ENCODE peak calls at places on chromosomes 1 and 21, in ten cellular contexts. One of them, this sample, is unnamed.

GRCh38 chr1:215181518-215181917 is 99.0 kb downstream of the KCNK2 start:
- DNase-seq in dorsolateral prefrontal cortex: no peak
- DNase-seq in effector memory CD8-positive, alpha-beta T cell: no peak
- DNase-seq in NCI-H460: no peak
- DNase-seq in T-helper 1 cell: no peak
- DNase-seq in left cardiac atrium: no peak
- DNase-seq in HS-5: no peak
- DNase-seq in NCI-H446: peak; percentile 18
- DNase-seq in midbrain: no peak
- DNase-seq in NCI-H1092: no peak
- DNase-seq in this sample: no peak

GRCh38 chr1:209106237-209106741 is 477.2 kb upstream of the CAMK1G start:
- DNase-seq in dorsolateral prefrontal cortex: peak; percentile 78
- DNase-seq in effector memory CD8-positive, alpha-beta T cell: no peak
- DNase-seq in NCI-H460: no peak
- DNase-seq in T-helper 1 cell: no peak
- DNase-seq in left cardiac atrium: no peak
- DNase-seq in HS-5: no peak
- DNase-seq in NCI-H446: peak; percentile 100
- DNase-seq in midbrain: no peak
- DNase-seq in NCI-H1092: peak; percentile 66
- DNase-seq in this sample: no peak

GRCh38 chr1:119431836-119432235 is 16.9 kb downstream of the HSD3B2 start:
- DNase-seq in dorsolateral prefrontal cortex: no peak
- DNase-seq in effector memory CD8-positive, alpha-beta T cell: no peak
- DNase-seq in NCI-H460: no peak
- DNase-seq in T-helper 1 cell: no peak
- DNase-seq in left cardiac atrium: no peak
- DNase-seq in HS-5: no peak
- DNase-seq in NCI-H446: no peak
- DNase-seq in midbrain: no peak
- DNase-seq in NCI-H1092: no peak
- DNase-seq in this sample: no peak

GRCh38 chr1:203148579-203148978 is 21.1 kb downstream of the ADORA1 start:
- DNase-seq in dorsolateral prefrontal cortex: no peak
- DNase-seq in effector memory CD8-positive, alpha-beta T cell: no peak
- DNase-seq in NCI-H460: no peak
- DNase-seq in T-helper 1 cell: no peak
- DNase-seq in left cardiac atrium: no peak
- DNase-seq in HS-5: no peak
- DNase-seq in NCI-H446: no peak
- DNase-seq in midbrain: no peak
- DNase-seq in NCI-H1092: no peak
- DNase-seq in this sample: no peak

GRCh38 chr1:1213919-1214599 is at the start of gene TNFRSF4:
- DNase-seq in dorsolateral prefrontal cortex: no peak
- DNase-seq in effector memory CD8-positive, alpha-beta T cell: no peak
- DNase-seq in NCI-H460: no peak
- DNase-seq in T-helper 1 cell: no peak
- DNase-seq in left cardiac atrium: peak; percentile 21
- DNase-seq in HS-5: no peak
- DNase-seq in NCI-H446: no peak
- DNase-seq in midbrain: no peak
- DNase-seq in NCI-H1092: no peak
- DNase-seq in this sample: no peak

GRCh38 chr21:35637431-35637830 is 422.9 kb downstream of the SETD4 start:
- DNase-seq in dorsolateral prefrontal cortex: no peak
- DNase-seq in effector memory CD8-positive, alpha-beta T cell: no peak
- DNase-seq in NCI-H460: no peak
- DNase-seq in T-helper 1 cell: no peak
- DNase-seq in left cardiac atrium: peak; percentile 28
- DNase-seq in HS-5: no peak
- DNase-seq in NCI-H446: no peak
- DNase-seq in midbrain: no peak
- DNase-seq in NCI-H1092: no peak
- DNase-seq in this sample: peak; percentile 3

GRCh38 chr1:39574646-39575045 is 1.9 kb downstream of the PABPC4 start:
- DNase-seq in dorsolateral prefrontal cortex: no peak
- DNase-seq in effector memory CD8-positive, alpha-beta T cell: no peak
- DNase-seq in NCI-H460: no peak
- DNase-seq in T-helper 1 cell: no peak
- DNase-seq in left cardiac atrium: no peak
- DNase-seq in HS-5: no peak
- DNase-seq in NCI-H446: no peak
- DNase-seq in midbrain: no peak
- DNase-seq in NCI-H1092: no peak
- DNase-seq in this sample: peak; percentile 28

GRCh38 chr1:204493145-204493881 is 1.3 kb downstream of the PIK3C2B start:
- DNase-seq in dorsolateral prefrontal cortex: no peak
- DNase-seq in effector memory CD8-positive, alpha-beta T cell: no peak
- DNase-seq in NCI-H460: no peak
- DNase-seq in T-helper 1 cell: no peak
- DNase-seq in left cardiac atrium: peak; percentile 84
- DNase-seq in HS-5: no peak
- DNase-seq in NCI-H446: peak; percentile 63
- DNase-seq in midbrain: no peak
- DNase-seq in NCI-H1092: peak; percentile 41
- DNase-seq in this sample: no peak

GRCh38 chr1:226686440-226687436 is 52.3 kb downstream of the ITPKB start:
- DNase-seq in dorsolateral prefrontal cortex: no peak
- DNase-seq in effector memory CD8-positive, alpha-beta T cell: no peak
- DNase-seq in NCI-H460: no peak
- DNase-seq in T-helper 1 cell: no peak
- DNase-seq in left cardiac atrium: no peak
- DNase-seq in HS-5: no peak
- DNase-seq in NCI-H446: no peak
- DNase-seq in midbrain: no peak
- DNase-seq in NCI-H1092: no peak
- DNase-seq in this sample: no peak

GRCh38 chr1:203373002-203373401 is 22.1 kb upstream of the FMOD start:
- DNase-seq in dorsolateral prefrontal cortex: no peak
- DNase-seq in effector memory CD8-positive, alpha-beta T cell: no peak
- DNase-seq in NCI-H460: no peak
- DNase-seq in T-helper 1 cell: no peak
- DNase-seq in left cardiac atrium: no peak
- DNase-seq in HS-5: no peak
- DNase-seq in NCI-H446: no peak
- DNase-seq in midbrain: no peak
- DNase-seq in NCI-H1092: no peak
- DNase-seq in this sample: no peak

GRCh38 chr1:29202053-29202452 is 20.4 kb upstream of the SRSF4 start:
- DNase-seq in dorsolateral prefrontal cortex: no peak
- DNase-seq in effector memory CD8-positive, alpha-beta T cell: no peak
- DNase-seq in NCI-H460: no peak
- DNase-seq in T-helper 1 cell: no peak
- DNase-seq in left cardiac atrium: no peak
- DNase-seq in HS-5: no peak
- DNase-seq in NCI-H446: peak; percentile 39
- DNase-seq in midbrain: no peak
- DNase-seq in NCI-H1092: no peak
- DNase-seq in this sample: no peak